ENCODE peak calls at places on chromosome 19, in six cellular contexts. X is NCI-H2029, B is T-helper 2 cell, S is fibroblast of lung, Q is fibroblast of the conjunctiva, P is COR-L47. O is an unnamed sample.

GRCh38 chr19:29062486-29063435 is 150.2 kb downstream of the UQCRFS1 start:
- DNase-seq in B (no peak), P (no peak), S (no peak), X (no peak), Q (no peak), O (no peak)

GRCh38 chr19:52120286-52120685 is 19.5 kb downstream of the ZNF616 start:
- DNase-seq in S (no peak), X (no peak), P (no peak), B (no peak), Q (no peak), O (no peak)

GRCh38 chr19:39070888-39071287 is 13.3 kb upstream of the ACP7 start:
- DNase-seq in Q (no peak), X (no peak), S (no peak), B (no peak), P (no peak), O (no peak)

GRCh38 chr19:18317998-18318800 is 4.7 kb downstream of the LSM4 start:
- DNase-seq in P (no peak), Q (no peak), X (no peak), B (no peak), S (no peak), O (no peak)

GRCh38 chr19:34321735-34322134 is 43.3 kb upstream of the GPI start:
- DNase-seq in P (no peak), B (no peak), Q (no peak), X (no peak), S (no peak), O (no peak)

GRCh38 chr19:4456843-4457653 is 546 bp downstream of the UBXN6 start:
- DNase-seq in P (peak), S (peak), Q (peak), B (peak), X (peak), O (no peak)

GRCh38 chr19:32464279-32464678 is 58.7 kb downstream of the DPY19L3 start:
- DNase-seq in P (peak), B (no peak), X (no peak), S (peak), Q (peak), O (peak)

GRCh38 chr19:41223431-41224234 is 4.6 kb downstream of the AXL start:
- DNase-seq in P (no peak), X (no peak), S (peak), Q (peak), B (no peak), O (peak)

GRCh38 chr19:32372726-32373613 is 27.6 kb downstream of the ZNF507 start:
- DNase-seq in S (no peak), P (no peak), X (no peak), B (no peak), Q (no peak), O (peak)

GRCh38 chr19:14347999-14348889 is 33.0 kb upstream of the ADGRE5 start:
- DNase-seq in X (no peak), P (no peak), S (peak), B (peak), Q (no peak), O (no peak)

GRCh38 chr19:1417145-1417544 is 9.8 kb downstream of the DAZAP1 start:
- DNase-seq in X (no peak), B (no peak), S (peak), Q (no peak), P (no peak), O (no peak)

GRCh38 chr19:10780368-10780767 is 55.6 kb downstream of the TMED1 start:
- DNase-seq in X (no peak), B (no peak), Q (peak), S (peak), P (no peak), O (no peak)

GRCh38 chr19:16559896-16560295 is 12.3 kb downstream of the SLC35E1 start:
- DNase-seq in X (no peak), B (no peak), P (no peak), S (no peak), Q (no peak), O (no peak)

GRCh38 chr19:43956827-43957226 is 5.8 kb downstream of the ZNF221 start:
- DNase-seq in S (no peak), P (no peak), B (no peak), Q (no peak), X (no peak), O (no peak)

GRCh38 chr19:50331187-50332013 is 2.2 kb upstream of the KCNC3 start:
- DNase-seq in S (no peak), X (no peak), Q (no peak), P (no peak), B (no peak), O (no peak)

GRCh38 chr19:54281008-54281728 is at the start of gene LILRB2:
- DNase-seq in S (no peak), B (no peak), P (no peak), X (no peak), Q (no peak), O (no peak)

GRCh38 chr19:12975221-12975756 is 5.9 kb downstream of the DAND5 start:
- DNase-seq in P (no peak), S (no peak), B (no peak), X (no peak), Q (no peak), O (no peak)

GRCh38 chr19:39936622-39937021 is 2.2 kb upstream of the FCGBP start:
- DNase-seq in P (no peak), X (no peak), Q (no peak), S (no peak), B (no peak), O (no peak)

GRCh38 chr19:8567522-8568172 is 9.6 kb downstream of the MYO1F start:
- DNase-seq in S (no peak), P (no peak), X (no peak), B (no peak), Q (no peak), O (no peak)

GRCh38 chr19:17488593-17489391 is 18.5 kb downstream of the SLC27A1 start:
- DNase-seq in Q (no peak), B (peak), P (peak), S (peak), X (peak), O (peak)

GRCh38 chr19:51354742-51355148 is 11.4 kb downstream of the ETFB start:
- DNase-seq in X (no peak), Q (no peak), P (no peak), S (peak), B (no peak), O (peak)

GRCh38 chr19:39709026-39709872 is 5.0 kb downstream of the LGALS14 start:
- DNase-seq in B (no peak), S (no peak), Q (no peak), P (no peak), X (no peak), O (no peak)

GRCh38 chr19:49383598-49383997 is 4.5 kb upstream of the KASH5 start:
- DNase-seq in B (no peak), X (no peak), Q (no peak), S (no peak), P (no peak), O (no peak)

GRCh38 chr19:52492991-52493470 is 34.4 kb upstream of the ZNF808 start:
- DNase-seq in S (no peak), X (peak), P (no peak), Q (no peak), B (no peak), O (no peak)

GRCh38 chr19:58559275-58560006 is 1.0 kb upstream of the UBE2M start:
- DNase-seq in X (no peak), Q (peak), S (peak), B (peak), P (no peak), O (peak)

GRCh38 chr19:48683349-48683748 is 10.5 kb upstream of the NTN5 start:
- DNase-seq in P (peak), X (peak), Q (peak), B (no peak), S (peak), O (no peak)

GRCh38 chr19:16588089-16588823 is 16.0 kb upstream of the SLC35E1 start:
- DNase-seq in B (peak), P (no peak), S (peak), X (peak), Q (no peak), O (no peak)

GRCh38 chr19:50909240-50910070 is 1.7 kb downstream of the KLK4 start:
- DNase-seq in Q (no peak), X (peak), B (no peak), S (no peak), P (no peak), O (no peak)

GRCh38 chr19:4501005-4501591 is 17.2 kb downstream of the PLIN4 start:
- DNase-seq in P (no peak), S (no peak), Q (no peak), B (no peak), X (no peak), O (no peak)

O was measured in H4.